ENCODE peak calls at places on chromosome 5, in nine cellular contexts. One of them, this sample, is unnamed.

GRCh38 chr5:146852089-146852488 is 26.5 kb downstream of the PPP2R2B start:
- DNase-seq in tibial nerve: no peak
- DNase-seq in adrenal gland: no peak
- DNase-seq in HCT116: no peak
- DNase-seq in prostate gland: no peak
- DNase-seq in breast epithelium: no peak
- DNase-seq in ovary: no peak
- DNase-seq in body of pancreas: no peak
- DNase-seq in gastrocnemius medialis: no peak
- DNase-seq in this sample: no peak

GRCh38 chr5:143001764-143002351 is 231.7 kb downstream of the ARHGAP26 start:
- DNase-seq in tibial nerve: no peak
- DNase-seq in adrenal gland: no peak
- DNase-seq in HCT116: no peak
- DNase-seq in prostate gland: no peak
- DNase-seq in breast epithelium: no peak
- DNase-seq in ovary: no peak
- DNase-seq in body of pancreas: no peak
- DNase-seq in gastrocnemius medialis: no peak
- DNase-seq in this sample: no peak

GRCh38 chr5:77791356-77791755 is 15.2 kb upstream of the TBCA start:
- DNase-seq in tibial nerve: no peak
- DNase-seq in adrenal gland: peak; percentile 39
- DNase-seq in HCT116: no peak
- DNase-seq in prostate gland: no peak
- DNase-seq in breast epithelium: no peak
- DNase-seq in ovary: no peak
- DNase-seq in body of pancreas: no peak
- DNase-seq in gastrocnemius medialis: no peak
- DNase-seq in this sample: no peak

GRCh38 chr5:149037819-149038218 is 25.0 kb downstream of the SH3TC2 start:
- DNase-seq in tibial nerve: no peak
- DNase-seq in adrenal gland: no peak
- DNase-seq in HCT116: no peak
- DNase-seq in prostate gland: no peak
- DNase-seq in breast epithelium: no peak
- DNase-seq in ovary: no peak
- DNase-seq in body of pancreas: no peak
- DNase-seq in gastrocnemius medialis: no peak
- DNase-seq in this sample: no peak

GRCh38 chr5:121915765-121916164 is 46.0 kb upstream of the SRFBP1 start:
- DNase-seq in tibial nerve: no peak
- DNase-seq in adrenal gland: no peak
- DNase-seq in HCT116: no peak
- DNase-seq in prostate gland: no peak
- DNase-seq in breast epithelium: no peak
- DNase-seq in ovary: no peak
- DNase-seq in body of pancreas: no peak
- DNase-seq in gastrocnemius medialis: no peak
- DNase-seq in this sample: no peak

GRCh38 chr5:106321242-106321641 is 1349.5 kb downstream of the EFNA5 start:
- DNase-seq in tibial nerve: no peak
- DNase-seq in adrenal gland: no peak
- DNase-seq in HCT116: no peak
- DNase-seq in prostate gland: no peak
- DNase-seq in breast epithelium: no peak
- DNase-seq in ovary: no peak
- DNase-seq in body of pancreas: no peak
- DNase-seq in gastrocnemius medialis: no peak
- DNase-seq in this sample: no peak

GRCh38 chr5:113199122-113199905 is 222.7 kb downstream of the DCP2 start:
- DNase-seq in tibial nerve: no peak
- DNase-seq in adrenal gland: peak; percentile 32
- DNase-seq in HCT116: no peak
- DNase-seq in prostate gland: no peak
- DNase-seq in breast epithelium: no peak
- DNase-seq in ovary: no peak
- DNase-seq in body of pancreas: no peak
- DNase-seq in gastrocnemius medialis: no peak
- DNase-seq in this sample: no peak

GRCh38 chr5:126516133-126516532 is 78.9 kb downstream of the ALDH7A1 start:
- DNase-seq in tibial nerve: no peak
- DNase-seq in adrenal gland: no peak
- DNase-seq in HCT116: no peak
- DNase-seq in prostate gland: no peak
- DNase-seq in breast epithelium: no peak
- DNase-seq in ovary: no peak
- DNase-seq in body of pancreas: no peak
- DNase-seq in gastrocnemius medialis: no peak
- DNase-seq in this sample: no peak

GRCh38 chr5:60161340-60161934 is 267.9 kb upstream of the PDE4D start:
- DNase-seq in tibial nerve: no peak
- DNase-seq in adrenal gland: no peak
- DNase-seq in HCT116: peak; percentile 8
- DNase-seq in prostate gland: no peak
- DNase-seq in breast epithelium: no peak
- DNase-seq in ovary: no peak
- DNase-seq in body of pancreas: no peak
- DNase-seq in gastrocnemius medialis: no peak
- DNase-seq in this sample: no peak

GRCh38 chr5:96716716-96717115 is 54.5 kb downstream of the CAST start:
- DNase-seq in tibial nerve: no peak
- DNase-seq in adrenal gland: no peak
- DNase-seq in HCT116: no peak
- DNase-seq in prostate gland: no peak
- DNase-seq in breast epithelium: no peak
- DNase-seq in ovary: no peak
- DNase-seq in body of pancreas: no peak
- DNase-seq in gastrocnemius medialis: no peak
- DNase-seq in this sample: no peak

GRCh38 chr5:56918054-56918453 is 8.7 kb downstream of the SETD9 start:
- DNase-seq in tibial nerve: no peak
- DNase-seq in adrenal gland: no peak
- DNase-seq in HCT116: no peak
- DNase-seq in prostate gland: no peak
- DNase-seq in breast epithelium: no peak
- DNase-seq in ovary: no peak
- DNase-seq in body of pancreas: no peak
- DNase-seq in gastrocnemius medialis: no peak
- DNase-seq in this sample: no peak

GRCh38 chr5:170329524-170329923 is 31.9 kb upstream of the LCP2 start:
- DNase-seq in tibial nerve: no peak
- DNase-seq in adrenal gland: no peak
- DNase-seq in HCT116: no peak
- DNase-seq in prostate gland: no peak
- DNase-seq in breast epithelium: no peak
- DNase-seq in ovary: no peak
- DNase-seq in body of pancreas: no peak
- DNase-seq in gastrocnemius medialis: no peak
- DNase-seq in this sample: no peak

GRCh38 chr5:67305913-67306710 is 109.5 kb upstream of the CD180 start:
- DNase-seq in tibial nerve: no peak
- DNase-seq in adrenal gland: no peak
- DNase-seq in HCT116: no peak
- DNase-seq in prostate gland: no peak
- DNase-seq in breast epithelium: no peak
- DNase-seq in ovary: no peak
- DNase-seq in body of pancreas: no peak
- DNase-seq in gastrocnemius medialis: no peak
- DNase-seq in this sample: no peak

GRCh38 chr5:33465120-33465519 is 24.4 kb downstream of the TARS1 start:
- DNase-seq in tibial nerve: no peak
- DNase-seq in adrenal gland: no peak
- DNase-seq in HCT116: no peak
- DNase-seq in prostate gland: no peak
- DNase-seq in breast epithelium: no peak
- DNase-seq in ovary: no peak
- DNase-seq in body of pancreas: no peak
- DNase-seq in gastrocnemius medialis: no peak
- DNase-seq in this sample: no peak

GRCh38 chr5:107869459-107870115 is 198.8 kb upstream of the EFNA5 start:
- DNase-seq in tibial nerve: no peak
- DNase-seq in adrenal gland: no peak
- DNase-seq in HCT116: peak; percentile 36
- DNase-seq in prostate gland: no peak
- DNase-seq in breast epithelium: no peak
- DNase-seq in ovary: no peak
- DNase-seq in body of pancreas: no peak
- DNase-seq in gastrocnemius medialis: no peak
- DNase-seq in this sample: no peak

GRCh38 chr5:136070486-136071285 is 41.9 kb downstream of the TGFBI start:
- DNase-seq in tibial nerve: no peak
- DNase-seq in adrenal gland: no peak
- DNase-seq in HCT116: no peak
- DNase-seq in prostate gland: no peak
- DNase-seq in breast epithelium: no peak
- DNase-seq in ovary: no peak
- DNase-seq in body of pancreas: no peak
- DNase-seq in gastrocnemius medialis: no peak
- DNase-seq in this sample: no peak

GRCh38 chr5:123530728-123531127 is 18.8 kb downstream of the CSNK1G3 start:
- DNase-seq in tibial nerve: no peak
- DNase-seq in adrenal gland: peak; percentile 20
- DNase-seq in HCT116: no peak
- DNase-seq in prostate gland: no peak
- DNase-seq in breast epithelium: no peak
- DNase-seq in ovary: no peak
- DNase-seq in body of pancreas: no peak
- DNase-seq in gastrocnemius medialis: no peak
- DNase-seq in this sample: no peak

GRCh38 chr5:35198681-35199080 is 31.6 kb downstream of the PRLR start:
- DNase-seq in tibial nerve: no peak
- DNase-seq in adrenal gland: no peak
- DNase-seq in HCT116: no peak
- DNase-seq in prostate gland: no peak
- DNase-seq in breast epithelium: no peak
- DNase-seq in ovary: no peak
- DNase-seq in body of pancreas: no peak
- DNase-seq in gastrocnemius medialis: no peak
- DNase-seq in this sample: no peak
- H3K9me3 ChIP-seq in tibial nerve: no peaks in the 10 kb centered on the region
- H3K9me3 ChIP-seq in adrenal gland: no peaks in the 10 kb centered on the region
- H3K9me3 ChIP-seq in HCT116: no peaks in the 10 kb centered on the region
- H3K9me3 ChIP-seq in prostate gland: no peaks in the 10 kb centered on the region
- H3K9me3 ChIP-seq in breast epithelium: no peaks in the 10 kb centered on the region
- H3K9me3 ChIP-seq in ovary: no peaks in the 10 kb centered on the region
- H3K9me3 ChIP-seq in body of pancreas: no peaks in the 10 kb centered on the region
- H3K9me3 ChIP-seq in gastrocnemius medialis: no peaks in the 10 kb centered on the region
- H3K9me3 ChIP-seq in this sample: no peaks in the 10 kb centered on the region

GRCh38 chr5:139275536-139276297 is 17.8 kb upstream of the MATR3 start:
- DNase-seq in tibial nerve: no peak
- DNase-seq in adrenal gland: no peak
- DNase-seq in HCT116: no peak
- DNase-seq in prostate gland: peak; percentile 15
- DNase-seq in breast epithelium: no peak
- DNase-seq in ovary: no peak
- DNase-seq in body of pancreas: no peak
- DNase-seq in gastrocnemius medialis: no peak
- DNase-seq in this sample: no peak
- TF ChIP-seq POLR2A in tibial nerve: no peak
- TF ChIP-seq POLR2A in adrenal gland: no peak
- TF ChIP-seq POLR2A in HCT116: no peak
- TF ChIP-seq POLR2A in prostate gland: no peak
- TF ChIP-seq POLR2A in breast epithelium: no peak
- TF ChIP-seq POLR2A in ovary: no peak
- TF ChIP-seq POLR2A in body of pancreas: no peak
- TF ChIP-seq POLR2A in gastrocnemius medialis: no peak
- TF ChIP-seq POLR2A in this sample: no peak

GRCh38 chr5:95713960-95714710 is 17.0 kb upstream of the RHOBTB3 start:
- DNase-seq in tibial nerve: no peak
- DNase-seq in adrenal gland: peak; percentile 46
- DNase-seq in HCT116: no peak
- DNase-seq in prostate gland: no peak
- DNase-seq in breast epithelium: no peak
- DNase-seq in ovary: no peak
- DNase-seq in body of pancreas: no peak
- DNase-seq in gastrocnemius medialis: no peak
- DNase-seq in this sample: no peak

GRCh38 chr5:95709967-95710650 is 21.0 kb upstream of the RHOBTB3 start:
- DNase-seq in tibial nerve: no peak
- DNase-seq in adrenal gland: peak; percentile 72
- DNase-seq in HCT116: peak; percentile 71
- DNase-seq in prostate gland: no peak
- DNase-seq in breast epithelium: no peak
- DNase-seq in ovary: peak; percentile 66
- DNase-seq in body of pancreas: peak; percentile 72
- DNase-seq in gastrocnemius medialis: peak; percentile 31
- DNase-seq in this sample: peak; percentile 45

GRCh38 chr5:95715799-95716461 is 15.2 kb upstream of the RHOBTB3 start:
- DNase-seq in tibial nerve: no peak
- DNase-seq in adrenal gland: no peak
- DNase-seq in HCT116: peak; percentile 63
- DNase-seq in prostate gland: no peak
- DNase-seq in breast epithelium: no peak
- DNase-seq in ovary: no peak
- DNase-seq in body of pancreas: no peak
- DNase-seq in gastrocnemius medialis: no peak
- DNase-seq in this sample: no peak

GRCh38 chr5:95711501-95712346 is 19.4 kb upstream of the RHOBTB3 start:
- DNase-seq in tibial nerve: no peak
- DNase-seq in adrenal gland: no peak
- DNase-seq in HCT116: no peak
- DNase-seq in prostate gland: no peak
- DNase-seq in breast epithelium: no peak
- DNase-seq in ovary: peak; percentile 40
- DNase-seq in body of pancreas: no peak
- DNase-seq in gastrocnemius medialis: no peak
- DNase-seq in this sample: no peak

DNA sequence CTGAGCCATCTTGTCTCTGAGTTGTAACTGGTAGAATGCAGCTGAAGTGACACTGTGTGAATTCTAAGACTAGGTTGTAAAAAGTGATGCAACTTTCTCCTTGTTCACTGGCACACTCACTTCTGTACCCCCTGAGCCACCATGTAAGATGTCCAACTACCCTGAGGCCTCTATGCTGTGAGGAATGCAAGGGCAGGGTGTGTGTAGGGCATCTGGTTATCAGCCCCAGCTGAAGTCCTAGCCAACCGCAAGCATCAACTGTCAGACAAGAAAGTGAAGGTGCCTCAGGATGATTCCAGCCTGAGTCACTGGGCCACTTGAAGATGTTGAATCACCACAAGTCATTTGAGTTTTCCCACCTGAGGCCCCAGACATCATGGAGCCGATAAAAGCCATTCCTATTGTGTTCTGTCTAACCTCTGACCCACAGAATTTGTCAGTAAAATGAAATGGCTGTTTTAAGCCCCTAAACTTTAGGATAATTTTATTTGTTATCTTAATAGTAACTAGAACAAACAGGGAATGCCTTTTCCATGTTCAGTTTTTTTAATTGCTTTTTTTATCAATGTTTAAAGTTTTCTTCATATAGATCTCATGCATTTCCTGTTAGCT is 18.7 kb upstream of the RHOBTB3 start:
- DNase-seq in tibial nerve: no peak
- DNase-seq in adrenal gland: no peak
- DNase-seq in HCT116: peak; percentile 97
- DNase-seq in prostate gland: no peak
- DNase-seq in breast epithelium: no peak
- DNase-seq in ovary: no peak
- DNase-seq in body of pancreas: no peak
- DNase-seq in gastrocnemius medialis: no peak
- DNase-seq in this sample: no peak
- H3K4me3 ChIP-seq in tibial nerve: no peak overlapping the region
- H3K4me3 ChIP-seq in adrenal gland: no peak overlapping the region
- H3K4me3 ChIP-seq in HCT116: peak overlapping the region; percentile 54
- H3K4me3 ChIP-seq in prostate gland: no peak overlapping the region
- H3K4me3 ChIP-seq in breast epithelium: no peak overlapping the region
- H3K4me3 ChIP-seq in ovary: no peak overlapping the region
- H3K4me3 ChIP-seq in body of pancreas: no peak overlapping the region
- H3K4me3 ChIP-seq in gastrocnemius medialis: no peak overlapping the region
- H3K4me3 ChIP-seq in this sample: no peak overlapping the region

GRCh38 chr5:141434006-141434405 is 3.7 kb downstream of the PCDHGA12 start:
- DNase-seq in tibial nerve: no peak
- DNase-seq in adrenal gland: no peak
- DNase-seq in HCT116: no peak
- DNase-seq in prostate gland: no peak
- DNase-seq in breast epithelium: no peak
- DNase-seq in ovary: no peak
- DNase-seq in body of pancreas: no peak
- DNase-seq in gastrocnemius medialis: no peak
- DNase-seq in this sample: no peak
- H3K9me3 ChIP-seq in tibial nerve: peaks cover 12% of the 10 kb centered on the region
- H3K9me3 ChIP-seq in adrenal gland: peaks cover 4% of the 10 kb centered on the region
- H3K9me3 ChIP-seq in HCT116: no peaks in the 10 kb centered on the region
- H3K9me3 ChIP-seq in prostate gland: no peaks in the 10 kb centered on the region
- H3K9me3 ChIP-seq in breast epithelium: peaks cover 99% of the 10 kb centered on the region
- H3K9me3 ChIP-seq in ovary: peaks cover 34% of the 10 kb centered on the region
- H3K9me3 ChIP-seq in body of pancreas: no peaks in the 10 kb centered on the region
- H3K9me3 ChIP-seq in gastrocnemius medialis: no peaks in the 10 kb centered on the region
- H3K9me3 ChIP-seq in this sample: peaks cover 96% of the 10 kb centered on the region